ENCODE peak calls at places on chromosome 2, in ten cellular contexts. A is SK-N-SH, M is neural crest cell, T is kidney, V is psoas muscle, L is spleen, F is nephron progenitor cell, I is suprapubic skin, R is cardiac muscle cell, C is GM12865. G is an unnamed sample.

GRCh38 chr2:100252811-100253698 is 69.2 kb downstream of the LONRF2 start:
- DNase-seq in C (no peak), R (no peak), L (peak), A (no peak), F (no peak), V (no peak), M (no peak), T (no peak), I (peak), G (peak)

GRCh38 chr2:226115102-226115831 is 684.4 kb downstream of the IRS1 start:
- DNase-seq in I (no peak), T (no peak), V (no peak), R (no peak), F (no peak), L (no peak), M (no peak), C (no peak), A (no peak), G (no peak)

GRCh38 chr2:3679616-3680393 is 21.8 kb downstream of the ALLC start:
- DNase-seq in A (no peak), V (no peak), F (no peak), M (no peak), C (no peak), I (peak), T (no peak), L (no peak), R (no peak), G (no peak)

GRCh38 chr2:217899231-217900009 is 103.4 kb downstream of the TNS1 start:
- DNase-seq in C (peak), V (peak), I (no peak), T (peak), R (peak), L (no peak), M (peak), A (peak), F (peak), G (peak)

GRCh38 chr2:46861916-46862315 is 53.7 kb downstream of the MCFD2 start:
- DNase-seq in C (no peak), L (no peak), R (no peak), V (no peak), I (no peak), F (no peak), T (peak), M (no peak), A (no peak), G (no peak)

GRCh38 chr2:1843646-1844045 is 99.3 kb upstream of the PXDN start:
- DNase-seq in F (no peak), V (no peak), A (no peak), M (no peak), C (no peak), R (no peak), T (no peak), I (no peak), L (no peak), G (no peak)

GRCh38 chr2:140247451-140248205 is 1467.4 kb upstream of the NXPH2 start:
- DNase-seq in A (no peak), M (no peak), C (no peak), T (no peak), F (no peak), V (no peak), L (no peak), I (no peak), R (no peak), G (no peak)

GRCh38 chr2:212109792-212110680 is 428.6 kb downstream of the ERBB4 start:
- DNase-seq in T (no peak), V (no peak), I (no peak), R (no peak), L (no peak), M (no peak), A (no peak), C (no peak), F (no peak), G (no peak)

GRCh38 chr2:232315049-232315922 is 63.3 kb upstream of the ALPP start:
- DNase-seq in L (peak), R (no peak), T (peak), C (peak), M (no peak), F (no peak), I (no peak), A (no peak), V (peak), G (peak)

GRCh38 chr2:188114014-188114413 is 177.7 kb upstream of the GULP1 start:
- DNase-seq in F (no peak), A (peak), L (no peak), M (no peak), C (no peak), V (no peak), R (no peak), T (no peak), I (no peak), G (no peak)

GRCh38 chr2:20594957-20595356 is 55.9 kb downstream of the HS1BP3 start:
- DNase-seq in R (no peak), I (peak), V (peak), T (peak), M (no peak), L (peak), C (no peak), F (no peak), A (no peak), G (peak)

GRCh38 chr2:2222931-2223330 is 108.1 kb downstream of the MYT1L start:
- DNase-seq in M (no peak), A (no peak), F (no peak), V (no peak), T (no peak), L (no peak), I (no peak), R (no peak), C (no peak), G (no peak)

GRCh38 chr2:171523339-171523931 is 1.2 kb downstream of the CYBRD1 start:
- DNase-seq in A (peak), I (peak), T (peak), V (peak), R (peak), F (peak), L (peak), M (peak), C (peak), G (peak)

GRCh38 chr2:6506311-6507258 is 359.1 kb downstream of the CMPK2 start:
- DNase-seq in C (peak), R (no peak), T (no peak), I (no peak), L (no peak), V (no peak), M (no peak), F (no peak), A (no peak), G (no peak)

GRCh38 chr2:177651833-177652232 is 259.3 kb downstream of the AGPS start:
- DNase-seq in T (no peak), V (no peak), L (no peak), M (no peak), A (no peak), I (no peak), R (peak), C (no peak), F (peak), G (no peak)

GRCh38 chr2:47034973-47035609 is 119.5 kb upstream of the MCFD2 start:
- DNase-seq in I (no peak), V (no peak), L (peak), R (no peak), T (no peak), F (no peak), A (no peak), C (peak), M (no peak), G (peak)

GRCh38 chr2:210128961-210129360 is 42.2 kb downstream of the KANSL1L start:
- DNase-seq in M (no peak), F (no peak), V (no peak), C (no peak), L (no peak), T (no peak), A (no peak), I (no peak), R (no peak), G (no peak)

GRCh38 chr2:99031481-99031880 is 95.5 kb upstream of the CRACDL start:
- DNase-seq in C (no peak), T (no peak), M (no peak), V (no peak), R (no peak), A (no peak), L (no peak), F (no peak), I (no peak), G (no peak)

GRCh38 chr2:230134496-230135073 is 65.9 kb upstream of the SLC16A14 start:
- DNase-seq in L (no peak), A (no peak), I (no peak), R (no peak), F (no peak), V (no peak), M (no peak), T (no peak), C (peak), G (no peak)

GRCh38 chr2:188892632-188893031 is 81.5 kb upstream of the COL3A1 start:
- DNase-seq in F (no peak), C (no peak), V (no peak), M (no peak), L (no peak), T (no peak), R (no peak), A (no peak), I (no peak), G (no peak)

GRCh38 chr2:234682492-234683228 is 185.8 kb upstream of the ARL4C start:
- DNase-seq in L (no peak), A (no peak), V (no peak), I (peak), C (no peak), F (no peak), T (no peak), R (no peak), M (no peak), G (no peak)

GRCh38 chr2:237650455-237650850 is 23.1 kb downstream of the LRRFIP1 start:
- DNase-seq in I (no peak), M (no peak), C (no peak), T (peak), L (no peak), R (no peak), V (no peak), A (no peak), F (no peak), G (no peak)

GRCh38 chr2:63486861-63487290 is 101.4 kb downstream of the WDPCP start:
- DNase-seq in V (no peak), F (no peak), T (no peak), L (no peak), C (peak), M (no peak), I (no peak), R (peak), A (no peak), G (no peak)

GRCh38 chr2:240647503-240648154 is 22.3 kb downstream of the GPR35 start:
- DNase-seq in T (no peak), V (peak), A (peak), L (no peak), C (no peak), I (peak), F (no peak), R (no peak), M (no peak), G (no peak)

GRCh38 chr2:52463457-52463856 is 1304.1 kb upstream of the CHAC2 start:
- DNase-seq in M (no peak), F (no peak), I (no peak), T (no peak), V (no peak), A (no peak), C (no peak), R (no peak), L (no peak), G (no peak)

GRCh38 chr2:173547493-173547892 is 192.8 kb downstream of the CDCA7 start:
- DNase-seq in V (no peak), L (no peak), C (peak), A (no peak), I (no peak), M (no peak), F (no peak), R (no peak), T (no peak), G (no peak)

GRCh38 chr2:36771671-36772070 is 75.2 kb downstream of the VIT start:
- DNase-seq in T (no peak), R (no peak), L (no peak), C (no peak), V (no peak), F (no peak), M (no peak), I (no peak), A (no peak), G (no peak)
- TF ChIP-seq CTCF in T (no peak), R (no peak), L (no peak), C (no peak), V (no peak), F (no peak), M (no peak), I (no peak), A (no peak), G (no peak)

GRCh38 chr2:178895872-178896271 is 88.6 kb upstream of the TTN start:
- DNase-seq in V (no peak), M (no peak), I (no peak), A (no peak), L (no peak), C (no peak), R (no peak), F (no peak), T (no peak), G (no peak)
- TF ChIP-seq CTCF in V (no peak), M (no peak), I (no peak), A (no peak), L (no peak), C (no peak), R (no peak), F (no peak), T (no peak), G (no peak)

DNA sequence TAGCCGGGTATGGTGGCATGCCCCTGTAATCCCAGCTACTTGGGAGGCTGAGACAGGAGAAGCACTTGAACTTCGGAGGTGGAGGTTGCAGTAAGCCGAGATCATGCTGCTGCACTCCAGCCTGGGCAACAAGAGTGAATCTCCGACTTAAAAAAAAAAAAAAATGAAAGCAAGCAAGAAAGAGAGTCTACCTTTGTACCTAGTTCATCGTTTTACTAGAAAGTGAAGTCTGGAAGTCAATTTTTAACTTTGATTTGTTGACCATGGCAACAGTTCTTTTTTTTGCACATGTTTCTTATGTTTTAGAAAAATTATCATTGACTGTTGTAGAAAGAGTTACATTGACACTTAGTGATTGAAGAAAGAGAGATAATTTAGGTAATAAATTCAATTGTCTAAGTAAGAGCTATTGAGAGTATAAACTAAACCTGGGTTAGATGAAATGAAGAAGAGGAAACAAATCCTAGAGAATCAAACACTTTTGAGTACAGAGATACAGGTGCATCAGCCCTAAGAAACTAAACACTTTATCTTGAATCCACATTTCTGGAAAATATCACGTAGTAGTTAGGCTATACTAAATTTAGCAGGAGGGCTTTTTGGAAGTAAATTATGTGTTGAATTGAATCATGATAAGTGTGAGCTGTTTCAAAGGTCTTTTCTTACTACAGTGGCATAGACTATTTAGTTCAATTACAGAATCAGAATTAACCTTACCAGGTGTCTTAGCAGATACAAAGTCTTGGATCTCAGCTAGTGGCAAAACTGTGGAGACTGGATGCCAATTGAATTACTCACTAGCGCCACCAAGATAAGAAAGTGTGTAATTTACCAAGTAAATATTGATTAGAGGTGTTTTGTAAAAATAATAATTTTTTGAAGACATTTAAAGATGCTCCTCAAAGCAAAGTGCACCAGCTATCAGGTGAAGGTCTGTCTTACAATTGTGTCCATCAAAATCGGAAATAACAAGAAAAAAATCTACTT is 303.4 kb upstream of the NRXN1 start:
- DNase-seq in F (no peak), C (no peak), L (no peak), A (no peak), V (no peak), R (peak), M (no peak), T (no peak), I (no peak), G (no peak)
- TF ChIP-seq CTCF in F (no peak), C (no peak), L (no peak), A (no peak), V (no peak), R (no peak), M (no peak), T (no peak), I (no peak), G (no peak)

GRCh38 chr2:37323770-37324535 is 680 bp downstream of the PRKD3 start:
- DNase-seq in V (peak), I (no peak), F (peak), R (peak), M (peak), A (peak), C (peak), L (peak), T (peak), G (no peak)

GRCh38 chr2:37324786-37325624 is at the start of gene PRKD3:
- DNase-seq in V (peak), A (peak), R (no peak), I (peak), C (peak), F (peak), M (peak), L (no peak), T (no peak), G (no peak)

GRCh38 chr2:37325625-37326071 is 1.0 kb upstream of the PRKD3 start:
- DNase-seq in C (no peak), F (no peak), A (no peak), V (peak), M (no peak), I (no peak), T (no peak), L (no peak), R (no peak), G (no peak)

GRCh38 chr2:37323176-37323575 is 1.5 kb downstream of the PRKD3 start:
- DNase-seq in L (no peak), R (peak), I (no peak), A (no peak), M (no peak), C (no peak), T (no peak), V (no peak), F (no peak), G (no peak)

GRCh38 chr2:37324536-37324785 is 172 bp downstream of the PRKD3 start:
- DNase-seq in T (peak), R (peak), M (no peak), A (no peak), C (peak), I (peak), V (peak), L (peak), F (no peak), G (peak)
- TF ChIP-seq CTCF in T (no peak), R (no peak), M (peak), A (no peak), C (no peak), I (no peak), V (no peak), L (no peak), F (no peak), G (no peak)

G was measured in CD14-positive monocyte.